ENCODE peak calls at places on chromosomes 6 and 20, in six cellular contexts. B, U, E, Q, N and O are unnamed samples.

GRCh38 chr6:20444786-20445271 is 43.1 kb downstream of the E2F3 start:
- DNase-seq in B (no peak), U (no peak), E (no peak), Q (no peak), N (no peak), O (no peak)

GRCh38 chr6:15121977-15122550 is 123.8 kb upstream of the JARID2 start:
- DNase-seq in B (no peak), U (no peak), E (no peak), Q (no peak), N (no peak), O (no peak)

GRCh38 chr6:11427827-11428245 is 109.7 kb upstream of the TMEM170B start:
- DNase-seq in B (no peak), U (no peak), E (no peak), Q (no peak), N (no peak), O (no peak)

GRCh38 chr6:144248003-144248402 is 37.1 kb upstream of the UTRN start:
- DNase-seq in B (no peak), U (no peak), E (no peak), Q (no peak), N (no peak), O (no peak)

GRCh38 chr6:3628143-3628840 is 123.2 kb downstream of the PXDC1 start:
- DNase-seq in B (no peak), U (no peak), E (no peak), Q (no peak), N (peak; percentile 13), O (no peak)

GRCh38 chr6:134094436-134094835 is 42.0 kb upstream of the SLC2A12 start:
- DNase-seq in B (no peak), U (no peak), E (no peak), Q (no peak), N (no peak), O (no peak)

GRCh38 chr6:37131960-37132253 is 38.0 kb upstream of the PIM1 start:
- DNase-seq in B (no peak), U (no peak), E (no peak), Q (no peak), N (no peak), O (no peak)

GRCh38 chr6:13314806-13315205 is 13.5 kb downstream of the TBC1D7 start:
- DNase-seq in B (no peak), U (no peak), E (no peak), Q (no peak), N (no peak), O (no peak)

GRCh38 chr20:14555676-14556075 is 218.3 kb upstream of the FLRT3 start:
- DNase-seq in B (no peak), U (no peak), E (no peak), Q (no peak), N (no peak), O (no peak)

GRCh38 chr6:112310439-112311154 is 36.5 kb upstream of the RFPL4B start:
- DNase-seq in B (no peak), U (no peak), E (no peak), Q (no peak), N (no peak), O (no peak)

GRCh38 chr20:51926670-51927305 is 124.5 kb upstream of the SALL4 start:
- DNase-seq in B (peak; percentile 65), U (no peak), E (no peak), Q (no peak), N (no peak), O (no peak)

GRCh38 chr20:4720121-4720976 is 1.4 kb upstream of the PRND start:
- DNase-seq in B (peak; percentile 84), U (peak; percentile 18), E (peak; percentile 68), Q (peak; percentile 66), N (peak; percentile 87), O (peak; percentile 81)

GRCh38 chr6:90199900-90200299 is 96.7 kb downstream of the BACH2 start:
- DNase-seq in B (no peak), U (no peak), E (no peak), Q (no peak), N (no peak), O (no peak)

GRCh38 chr6:82015526-82015925 is 232.0 kb downstream of the IBTK start:
- DNase-seq in B (no peak), U (no peak), E (peak; percentile 47), Q (no peak), N (no peak), O (no peak)
- H3K27ac ChIP-seq in B (no peak overlapping the region), U (peak overlapping the region; percentile 83), E (peak overlapping the region; percentile 70), Q (no peak overlapping the region), N (no peak overlapping the region), O (no peak overlapping the region)

DNA sequence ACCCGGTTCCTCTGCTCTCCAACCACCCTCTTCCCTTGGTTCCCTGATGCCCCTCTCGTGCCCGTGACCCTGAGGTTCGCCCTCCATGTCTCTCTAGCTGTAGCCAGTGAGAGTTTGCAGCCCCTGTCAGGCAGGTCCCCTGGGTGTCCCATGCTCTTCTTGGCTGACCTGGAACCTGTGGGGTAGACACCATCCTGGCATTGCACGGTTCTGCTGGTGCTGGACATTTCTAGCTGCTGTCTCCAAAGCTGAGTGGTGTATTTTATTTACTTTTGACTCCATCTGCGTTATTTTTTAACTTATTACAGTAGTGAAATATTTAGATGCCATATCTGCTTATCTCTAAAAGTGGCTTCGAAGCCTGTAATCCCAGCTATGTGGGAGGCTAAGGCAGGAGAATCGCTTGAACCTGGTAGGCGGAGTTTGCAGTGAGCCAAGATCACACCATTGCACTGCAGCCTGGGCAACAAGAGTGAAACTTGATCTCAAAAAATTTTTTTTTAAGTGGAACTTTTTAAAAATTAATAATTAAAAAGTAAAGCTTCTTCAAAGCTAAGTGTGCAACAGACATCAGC is 12.5 kb downstream of the ENTPD6 start:
- DNase-seq in B (no peak), U (no peak), E (no peak), Q (no peak), N (no peak), O (no peak)
- H3K27ac ChIP-seq in B (no peak overlapping the region), U (no peak overlapping the region), E (no peak overlapping the region), Q (no peak overlapping the region), N (no peak overlapping the region), O (no peak overlapping the region)

GRCh38 chr20:63833776-63834544 is 2.9 kb upstream of the ZBTB46 start:
- DNase-seq in B (no peak), U (no peak), E (no peak), Q (no peak), N (no peak), O (no peak)
- H3K27ac ChIP-seq in B (peak overlapping the region; percentile 63), U (peak overlapping the region; percentile 73), E (no peak overlapping the region), Q (no peak overlapping the region), N (no peak overlapping the region), O (no peak overlapping the region)

GRCh38 chr6:166864333-166864732 is 92.0 kb downstream of the RNASET2 start:
- DNase-seq in B (no peak), U (no peak), E (no peak), Q (no peak), N (no peak), O (no peak)

GRCh38 chr6:166862287-166862977 is 93.9 kb downstream of the RNASET2 start:
- DNase-seq in B (peak; percentile 5), U (no peak), E (peak; percentile 48), Q (peak; percentile 10), N (no peak), O (peak; percentile 14)

GRCh38 chr6:166861304-166861703 is 95.0 kb downstream of the RNASET2 start:
- DNase-seq in B (no peak), U (no peak), E (no peak), Q (no peak), N (no peak), O (no peak)

GRCh38 chr6:166861961-166862286 is 94.4 kb downstream of the RNASET2 start:
- DNase-seq in B (no peak), U (no peak), E (no peak), Q (no peak), N (no peak), O (no peak)

GRCh38 chr6:166862978-166863530 is 93.3 kb downstream of the RNASET2 start:
- DNase-seq in B (no peak), U (no peak), E (no peak), Q (no peak), N (no peak), O (no peak)
- H3K27ac ChIP-seq in B (no peak overlapping the region), U (no peak overlapping the region), E (no peak overlapping the region), Q (no peak overlapping the region), N (no peak overlapping the region), O (no peak overlapping the region)

DNA sequence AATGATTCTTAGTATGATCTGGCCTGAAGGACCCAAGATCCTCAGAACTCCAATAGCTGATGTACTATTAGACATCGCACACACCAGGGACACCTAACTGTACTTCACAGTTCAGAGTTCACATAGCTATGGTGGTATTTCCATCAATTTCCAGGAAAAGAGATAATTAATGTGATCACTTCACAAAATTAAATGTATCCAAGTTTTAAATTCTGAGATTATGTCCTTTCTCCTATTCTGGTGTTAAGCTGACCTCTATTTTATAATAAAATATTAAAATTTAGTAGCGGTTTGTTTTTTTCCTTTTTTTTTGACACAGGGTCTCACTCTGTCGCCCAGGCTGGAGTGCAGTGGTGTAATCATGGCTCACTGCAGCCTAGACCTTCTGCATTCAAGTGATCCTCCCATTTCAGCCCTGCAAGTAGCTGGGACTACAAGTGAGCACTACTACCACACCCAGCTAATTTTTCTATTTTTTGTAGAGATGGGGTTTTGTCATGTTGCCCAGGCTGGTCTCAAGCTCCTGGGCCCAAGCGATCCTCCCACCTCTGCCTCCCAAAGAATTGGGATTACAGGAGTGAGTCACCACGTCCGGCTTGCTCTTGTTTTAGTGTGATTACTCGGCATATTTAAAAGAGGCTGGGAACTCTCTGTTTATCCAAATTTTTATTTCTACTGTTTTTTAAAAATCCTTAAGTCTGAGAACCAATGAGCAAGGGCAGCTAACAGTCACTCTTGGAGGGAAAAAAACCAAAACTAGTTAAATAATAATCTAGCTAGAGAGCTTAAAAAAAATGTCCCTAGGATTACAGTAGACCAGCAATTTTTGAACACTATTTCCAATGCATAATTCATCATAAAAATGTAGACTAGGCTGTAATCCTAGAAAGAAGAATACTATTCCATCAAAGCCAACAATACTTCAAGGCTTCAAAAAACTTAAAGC is 16.0 kb downstream of the KIF13A start:
- DNase-seq in B (peak; percentile 84), U (no peak), E (peak; percentile 6), Q (no peak), N (no peak), O (no peak)
- H3K27ac ChIP-seq in B (peak overlapping the region; percentile 98), U (peak overlapping the region; percentile 41), E (no peak overlapping the region), Q (no peak overlapping the region), N (no peak overlapping the region), O (no peak overlapping the region)